ENCODE peak calls at places on chromosomes 5 and 9, in six cellular contexts. W, E, K, C, D and B are unnamed samples.

GRCh38 chr5:62603934-62604333 is 25.3 kb downstream of the LRRC70 start:
- DNase-seq in W (no peak), E (no peak), K (no peak), C (no peak), D (no peak), B (no peak)

GRCh38 chr5:170640731-170641588 is 137.1 kb downstream of the KCNIP1 start:
- DNase-seq in W (no peak), E (no peak), K (no peak), C (no peak), D (no peak), B (peak)

GRCh38 chr9:129866373-129867137 is 31.3 kb downstream of the USP20 start:
- DNase-seq in W (no peak), E (no peak), K (no peak), C (no peak), D (peak), B (no peak)

GRCh38 chr9:36891341-36891811 is 142.7 kb downstream of the PAX5 start:
- DNase-seq in W (no peak), E (no peak), K (no peak), C (no peak), D (no peak), B (no peak)

GRCh38 chr9:98766548-98766947 is 29.8 kb downstream of the ANKS6 start:
- DNase-seq in W (no peak), E (peak), K (no peak), C (no peak), D (no peak), B (no peak)

GRCh38 chr5:96288166-96288844 is 144.7 kb downstream of the PCSK1 start:
- DNase-seq in W (no peak), E (peak), K (no peak), C (no peak), D (no peak), B (no peak)

GRCh38 chr5:5296061-5296460 is 126.4 kb upstream of the ICE1 start:
- DNase-seq in W (no peak), E (no peak), K (no peak), C (no peak), D (no peak), B (no peak)

GRCh38 chr5:19910131-19910530 is 77.9 kb downstream of the CDH18 start:
- DNase-seq in W (no peak), E (no peak), K (no peak), C (no peak), D (no peak), B (no peak)

GRCh38 chr9:33884856-33885701 is 68.1 kb downstream of the UBE2R2 start:
- DNase-seq in W (no peak), E (peak), K (no peak), C (no peak), D (no peak), B (no peak)

GRCh38 chr5:147882586-147883313 is 4.2 kb downstream of the SCGB3A2 start:
- DNase-seq in W (no peak), E (no peak), K (no peak), C (no peak), D (no peak), B (no peak)

GRCh38 chr5:132451387-132451786 is 39.2 kb downstream of the IRF1 start:
- DNase-seq in W (no peak), E (no peak), K (no peak), C (no peak), D (no peak), B (no peak)

GRCh38 chr5:139193928-139194327 is 4.2 kb downstream of the SIL1 start:
- DNase-seq in W (no peak), E (peak), K (no peak), C (no peak), D (no peak), B (peak)

GRCh38 chr5:1282139-1282992 is 12.5 kb downstream of the TERT start:
- DNase-seq in W (no peak), E (no peak), K (no peak), C (no peak), D (no peak), B (no peak)

GRCh38 chr5:128477946-128478345 is 60.1 kb downstream of the FBN2 start:
- DNase-seq in W (no peak), E (no peak), K (no peak), C (no peak), D (no peak), B (no peak)

GRCh38 chr9:97293207-97293721 is 14.2 kb upstream of the CCDC180 start:
- DNase-seq in W (no peak), E (no peak), K (no peak), C (no peak), D (no peak), B (peak)

GRCh38 chr5:99320461-99320860 is 391.7 kb upstream of the CHD1 start:
- DNase-seq in W (no peak), E (no peak), K (no peak), C (no peak), D (no peak), B (peak)

GRCh38 chr5:15695171-15695676 is 195.2 kb downstream of the FBXL7 start:
- DNase-seq in W (no peak), E (peak), K (no peak), C (no peak), D (no peak), B (no peak)

GRCh38 chr5:9533096-9533495 is 12.8 kb downstream of the SEMA5A start:
- DNase-seq in W (no peak), E (peak), K (no peak), C (no peak), D (no peak), B (no peak)

GRCh38 chr5:132760601-132761317 is 13.5 kb downstream of the CCNI2 start:
- DNase-seq in W (no peak), E (no peak), K (no peak), C (no peak), D (no peak), B (no peak)

GRCh38 chr9:82780017-82780416 is 282.9 kb downstream of the RASEF start:
- DNase-seq in W (no peak), E (no peak), K (no peak), C (no peak), D (no peak), B (no peak)

GRCh38 chr5:101012880-101013279 is 109.8 kb upstream of the ST8SIA4 start:
- DNase-seq in W (no peak), E (no peak), K (no peak), C (no peak), D (no peak), B (no peak)

GRCh38 chr9:90874194-90874593 is 72.6 kb downstream of the SYK start:
- DNase-seq in W (no peak), E (no peak), K (peak), C (no peak), D (no peak), B (no peak)

GRCh38 chr5:1923341-1923740 is 40.6 kb upstream of the IRX4 start:
- DNase-seq in W (no peak), E (no peak), K (no peak), C (no peak), D (no peak), B (no peak)

GRCh38 chr9:124654431-124654830 is 116.7 kb downstream of the NR6A1 start:
- DNase-seq in W (no peak), E (no peak), K (no peak), C (no peak), D (no peak), B (no peak)

GRCh38 chr9:121559183-121559582 is 59.5 kb upstream of the GGTA1 start:
- DNase-seq in W (no peak), E (peak), K (peak), C (no peak), D (no peak), B (no peak)

GRCh38 chr5:77628840-77629552 is 9.5 kb downstream of the OTP start:
- DNase-seq in W (no peak), E (no peak), K (no peak), C (no peak), D (no peak), B (no peak)

GRCh38 chr5:144504929-144505578 is 334.4 kb downstream of the KCTD16 start:
- DNase-seq in W (no peak), E (no peak), K (no peak), C (no peak), D (no peak), B (peak)

GRCh38 chr5:177473461-177473991 is at the start of gene DBN1:
- DNase-seq in W (peak), E (peak), K (peak), C (no peak), D (no peak), B (peak)

GRCh38 chr9:134509306-134509705 is 132.3 kb upstream of the COL5A1 start:
- DNase-seq in W (no peak), E (no peak), K (no peak), C (no peak), D (no peak), B (no peak)

GRCh38 chr5:54018438-54018837 is 291.9 kb downstream of the ARL15 start:
- DNase-seq in W (no peak), E (peak), K (no peak), C (no peak), D (no peak), B (no peak)

GRCh38 chr5:153460421-153460820 is 30.0 kb upstream of the GRIA1 start:
- DNase-seq in W (no peak), E (no peak), K (no peak), C (no peak), D (no peak), B (no peak)